ENCODE peak calls at places on chromosome 11, in six cellular contexts. One of them, this sample, is unnamed.

GRCh38 chr11:67240575-67241389 is 25.5 kb upstream of the GRK2 start:
- DNase-seq in pancreas: no peak
- DNase-seq in spleen: peak; percentile 87
- DNase-seq in Peyer's patch: peak; percentile 72
- DNase-seq in CD4-positive, CD25-positive, alpha-beta regulatory T cell: peak; percentile 80
- DNase-seq in transverse colon: peak; percentile 82
- DNase-seq in this sample: peak; percentile 83

GRCh38 chr11:72649215-72649976 is 24.8 kb downstream of the PDE2A start:
- DNase-seq in pancreas: no peak
- DNase-seq in spleen: no peak
- DNase-seq in Peyer's patch: no peak
- DNase-seq in CD4-positive, CD25-positive, alpha-beta regulatory T cell: no peak
- DNase-seq in transverse colon: no peak
- DNase-seq in this sample: no peak

GRCh38 chr11:8262552-8263108 is 1.0 kb downstream of the LMO1 start:
- DNase-seq in pancreas: peak; percentile 79
- DNase-seq in spleen: peak; percentile 78
- DNase-seq in Peyer's patch: peak; percentile 55
- DNase-seq in CD4-positive, CD25-positive, alpha-beta regulatory T cell: no peak
- DNase-seq in transverse colon: peak; percentile 17
- DNase-seq in this sample: no peak

GRCh38 chr11:100831929-100832480 is 144.9 kb downstream of the ARHGAP42 start:
- DNase-seq in pancreas: no peak
- DNase-seq in spleen: no peak
- DNase-seq in Peyer's patch: no peak
- DNase-seq in CD4-positive, CD25-positive, alpha-beta regulatory T cell: no peak
- DNase-seq in transverse colon: no peak
- DNase-seq in this sample: no peak

GRCh38 chr11:121134758-121135312 is 33.8 kb downstream of the TECTA start:
- DNase-seq in pancreas: no peak
- DNase-seq in spleen: no peak
- DNase-seq in Peyer's patch: no peak
- DNase-seq in CD4-positive, CD25-positive, alpha-beta regulatory T cell: no peak
- DNase-seq in transverse colon: no peak
- DNase-seq in this sample: no peak

GRCh38 chr11:118622376-118623290 is 15.2 kb downstream of the PHLDB1 start:
- DNase-seq in pancreas: no peak
- DNase-seq in spleen: peak; percentile 58
- DNase-seq in Peyer's patch: peak; percentile 52
- DNase-seq in CD4-positive, CD25-positive, alpha-beta regulatory T cell: no peak
- DNase-seq in transverse colon: no peak
- DNase-seq in this sample: no peak

GRCh38 chr11:127766734-127767133 is 766.2 kb upstream of the KIRREL3 start:
- DNase-seq in pancreas: no peak
- DNase-seq in spleen: no peak
- DNase-seq in Peyer's patch: no peak
- DNase-seq in CD4-positive, CD25-positive, alpha-beta regulatory T cell: no peak
- DNase-seq in transverse colon: no peak
- DNase-seq in this sample: no peak

GRCh38 chr11:108826136-108826535 is 161.3 kb downstream of the DDX10 start:
- DNase-seq in pancreas: no peak
- DNase-seq in spleen: no peak
- DNase-seq in Peyer's patch: no peak
- DNase-seq in CD4-positive, CD25-positive, alpha-beta regulatory T cell: no peak
- DNase-seq in transverse colon: no peak
- DNase-seq in this sample: no peak

GRCh38 chr11:1882265-1883238 is 9.1 kb downstream of the PRR33 start:
- DNase-seq in pancreas: peak; percentile 99
- DNase-seq in spleen: peak; percentile 96
- DNase-seq in Peyer's patch: peak; percentile 88
- DNase-seq in CD4-positive, CD25-positive, alpha-beta regulatory T cell: peak; percentile 46
- DNase-seq in transverse colon: peak; percentile 80
- DNase-seq in this sample: peak; percentile 81

GRCh38 chr11:9717719-9718118 is 53.8 kb downstream of the SWAP70 start:
- DNase-seq in pancreas: no peak
- DNase-seq in spleen: no peak
- DNase-seq in Peyer's patch: no peak
- DNase-seq in CD4-positive, CD25-positive, alpha-beta regulatory T cell: no peak
- DNase-seq in transverse colon: no peak
- DNase-seq in this sample: no peak

GRCh38 chr11:84855846-84856245 is 771.3 kb downstream of the DLG2 start:
- DNase-seq in pancreas: no peak
- DNase-seq in spleen: no peak
- DNase-seq in Peyer's patch: no peak
- DNase-seq in CD4-positive, CD25-positive, alpha-beta regulatory T cell: no peak
- DNase-seq in transverse colon: no peak
- DNase-seq in this sample: no peak

GRCh38 chr11:103637250-103637649 is 399.2 kb upstream of the DDI1 start:
- DNase-seq in pancreas: no peak
- DNase-seq in spleen: no peak
- DNase-seq in Peyer's patch: no peak
- DNase-seq in CD4-positive, CD25-positive, alpha-beta regulatory T cell: no peak
- DNase-seq in transverse colon: no peak
- DNase-seq in this sample: no peak

GRCh38 chr11:82229346-82229745 is 504.3 kb downstream of the FAM181B start:
- DNase-seq in pancreas: no peak
- DNase-seq in spleen: no peak
- DNase-seq in Peyer's patch: no peak
- DNase-seq in CD4-positive, CD25-positive, alpha-beta regulatory T cell: no peak
- DNase-seq in transverse colon: no peak
- DNase-seq in this sample: no peak

GRCh38 chr11:29956076-29956556 is 60.7 kb downstream of the KCNA4 start:
- DNase-seq in pancreas: no peak
- DNase-seq in spleen: no peak
- DNase-seq in Peyer's patch: no peak
- DNase-seq in CD4-positive, CD25-positive, alpha-beta regulatory T cell: no peak
- DNase-seq in transverse colon: no peak
- DNase-seq in this sample: no peak

GRCh38 chr11:69475141-69475865 is 6.2 kb upstream of the LINC01488 start:
- DNase-seq in pancreas: peak; percentile 19
- DNase-seq in spleen: peak; percentile 41
- DNase-seq in Peyer's patch: no peak
- DNase-seq in CD4-positive, CD25-positive, alpha-beta regulatory T cell: no peak
- DNase-seq in transverse colon: no peak
- DNase-seq in this sample: no peak

GRCh38 chr11:102630598-102631448 is 5.7 kb upstream of the MMP20 start:
- DNase-seq in pancreas: no peak
- DNase-seq in spleen: no peak
- DNase-seq in Peyer's patch: peak; percentile 63
- DNase-seq in CD4-positive, CD25-positive, alpha-beta regulatory T cell: no peak
- DNase-seq in transverse colon: no peak
- DNase-seq in this sample: no peak

GRCh38 chr11:1241706-1242105 is 18.8 kb downstream of the MUC5B start:
- DNase-seq in pancreas: no peak
- DNase-seq in spleen: no peak
- DNase-seq in Peyer's patch: no peak
- DNase-seq in CD4-positive, CD25-positive, alpha-beta regulatory T cell: no peak
- DNase-seq in transverse colon: no peak
- DNase-seq in this sample: no peak

GRCh38 chr11:34977039-34977906 is 60.9 kb downstream of the PDHX start:
- DNase-seq in pancreas: no peak
- DNase-seq in spleen: no peak
- DNase-seq in Peyer's patch: no peak
- DNase-seq in CD4-positive, CD25-positive, alpha-beta regulatory T cell: no peak
- DNase-seq in transverse colon: no peak
- DNase-seq in this sample: no peak

GRCh38 chr11:112103446-112103845 is 16.8 kb downstream of the SDHD start:
- DNase-seq in pancreas: no peak
- DNase-seq in spleen: no peak
- DNase-seq in Peyer's patch: no peak
- DNase-seq in CD4-positive, CD25-positive, alpha-beta regulatory T cell: no peak
- DNase-seq in transverse colon: no peak
- DNase-seq in this sample: no peak

GRCh38 chr11:112096194-112096593 is 9.5 kb downstream of the SDHD start:
- DNase-seq in pancreas: no peak
- DNase-seq in spleen: no peak
- DNase-seq in Peyer's patch: no peak
- DNase-seq in CD4-positive, CD25-positive, alpha-beta regulatory T cell: no peak
- DNase-seq in transverse colon: no peak
- DNase-seq in this sample: no peak

GRCh38 chr11:112100457-112100856 is 13.8 kb downstream of the SDHD start:
- DNase-seq in pancreas: no peak
- DNase-seq in spleen: no peak
- DNase-seq in Peyer's patch: no peak
- DNase-seq in CD4-positive, CD25-positive, alpha-beta regulatory T cell: no peak
- DNase-seq in transverse colon: no peak
- DNase-seq in this sample: no peak

DNA sequence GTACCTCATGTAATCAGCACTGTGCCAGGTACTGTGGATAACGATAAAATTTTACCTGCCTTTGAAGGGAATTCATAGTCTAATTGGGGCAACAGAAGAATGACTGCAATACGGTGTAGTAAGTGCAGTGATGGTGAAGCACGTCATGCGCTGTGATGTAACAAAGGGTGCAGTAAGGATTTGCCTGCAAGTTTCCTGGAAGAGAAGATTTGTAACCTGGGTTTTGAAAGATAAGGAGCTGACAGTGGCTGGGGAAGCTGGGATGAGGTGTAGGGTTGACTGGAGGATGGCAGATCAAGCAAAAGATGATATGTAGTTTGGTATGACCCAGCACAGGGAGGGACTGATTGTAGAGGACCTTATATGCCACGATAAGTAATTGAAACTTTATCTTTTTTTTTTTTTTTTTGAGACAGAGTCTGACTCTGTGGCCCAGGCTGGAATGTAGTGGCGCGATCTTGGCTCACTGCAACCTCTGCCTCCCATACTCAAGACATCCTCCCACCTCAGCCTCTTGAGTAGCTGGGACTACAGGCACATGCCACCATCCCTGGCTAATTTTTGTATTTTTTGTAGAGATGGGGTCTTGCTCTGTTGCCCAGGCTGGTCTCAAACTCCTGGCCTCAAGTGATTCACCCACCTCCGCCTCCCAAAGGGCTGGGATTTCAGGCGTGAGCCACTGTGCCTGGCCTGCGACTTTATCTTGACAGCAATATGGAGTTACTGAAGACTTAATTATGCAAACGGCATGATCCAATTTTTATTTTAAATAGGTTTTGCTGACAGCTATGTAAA is 11.3 kb downstream of the SDHD start:
- DNase-seq in pancreas: no peak
- DNase-seq in spleen: no peak
- DNase-seq in Peyer's patch: no peak
- DNase-seq in CD4-positive, CD25-positive, alpha-beta regulatory T cell: no peak
- DNase-seq in transverse colon: no peak
- DNase-seq in this sample: no peak
- H3K4me1 ChIP-seq in pancreas: no peaks in the 10 kb centered on the region
- H3K4me1 ChIP-seq in spleen: no peaks in the 10 kb centered on the region
- H3K4me1 ChIP-seq in Peyer's patch: no peaks in the 10 kb centered on the region
- H3K4me1 ChIP-seq in CD4-positive, CD25-positive, alpha-beta regulatory T cell: no peaks in the 10 kb centered on the region
- H3K4me1 ChIP-seq in transverse colon: no peaks in the 10 kb centered on the region
- H3K4me1 ChIP-seq in this sample: no peaks in the 10 kb centered on the region

GRCh38 chr11:3036419-3036818 is 20.8 kb downstream of the CARS1 start:
- DNase-seq in pancreas: no peak
- DNase-seq in spleen: no peak
- DNase-seq in Peyer's patch: no peak
- DNase-seq in CD4-positive, CD25-positive, alpha-beta regulatory T cell: no peak
- DNase-seq in transverse colon: no peak
- DNase-seq in this sample: no peak
- H3K36me3 ChIP-seq in pancreas: peaks cover 42% of the 10 kb centered on the region
- H3K36me3 ChIP-seq in spleen: peaks cover 64% of the 10 kb centered on the region
- H3K36me3 ChIP-seq in Peyer's patch: no peaks in the 10 kb centered on the region
- H3K36me3 ChIP-seq in CD4-positive, CD25-positive, alpha-beta regulatory T cell: peaks cover 86% of the 10 kb centered on the region
- H3K36me3 ChIP-seq in transverse colon: no peaks in the 10 kb centered on the region
- H3K36me3 ChIP-seq in this sample: peaks cover 7% of the 10 kb centered on the region

DNA sequence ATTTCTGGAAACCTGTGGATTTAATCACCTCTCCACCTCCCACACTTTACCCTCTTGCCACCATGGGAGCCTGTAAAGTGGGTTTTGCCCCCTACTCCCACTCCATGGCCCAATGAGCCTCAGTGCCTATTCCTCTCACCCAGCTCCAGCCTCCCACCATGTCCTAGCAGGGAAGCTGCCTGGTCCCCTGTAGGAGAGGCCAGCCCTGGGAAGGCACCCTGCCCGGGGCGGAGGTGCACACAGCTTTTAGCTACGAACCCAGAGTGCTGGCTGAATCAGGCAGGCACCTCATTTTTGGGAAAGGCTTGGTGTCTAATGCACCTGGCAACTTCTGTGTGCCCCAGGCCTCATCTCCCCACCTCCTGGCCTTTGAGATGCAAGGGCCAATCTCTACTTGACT is 35.8 kb upstream of the ALX4 start:
- DNase-seq in pancreas: no peak
- DNase-seq in spleen: no peak
- DNase-seq in Peyer's patch: no peak
- DNase-seq in CD4-positive, CD25-positive, alpha-beta regulatory T cell: no peak
- DNase-seq in transverse colon: no peak
- DNase-seq in this sample: no peak
- H3K4me1 ChIP-seq in pancreas: no peaks in the 10 kb centered on the region
- H3K4me1 ChIP-seq in spleen: no peaks in the 10 kb centered on the region
- H3K4me1 ChIP-seq in Peyer's patch: no peaks in the 10 kb centered on the region
- H3K4me1 ChIP-seq in CD4-positive, CD25-positive, alpha-beta regulatory T cell: no peaks in the 10 kb centered on the region
- H3K4me1 ChIP-seq in transverse colon: no peaks in the 10 kb centered on the region
- H3K4me1 ChIP-seq in this sample: no peaks in the 10 kb centered on the region

GRCh38 chr11:212150-213100 is 4.9 kb downstream of the RIC8A start:
- DNase-seq in pancreas: peak; percentile 35
- DNase-seq in spleen: no peak
- DNase-seq in Peyer's patch: no peak
- DNase-seq in CD4-positive, CD25-positive, alpha-beta regulatory T cell: no peak
- DNase-seq in transverse colon: no peak
- DNase-seq in this sample: no peak
- H3K36me3 ChIP-seq in pancreas: peaks cover 49% of the 10 kb centered on the region
- H3K36me3 ChIP-seq in spleen: peaks cover 72% of the 10 kb centered on the region
- H3K36me3 ChIP-seq in Peyer's patch: no peaks in the 10 kb centered on the region
- H3K36me3 ChIP-seq in CD4-positive, CD25-positive, alpha-beta regulatory T cell: peaks cover 58% of the 10 kb centered on the region
- H3K36me3 ChIP-seq in transverse colon: no peaks in the 10 kb centered on the region
- H3K36me3 ChIP-seq in this sample: peaks cover 26% of the 10 kb centered on the region

GRCh38 chr11:86116996-86117705 is 48.3 kb upstream of the PICALM start:
- DNase-seq in pancreas: no peak
- DNase-seq in spleen: no peak
- DNase-seq in Peyer's patch: no peak
- DNase-seq in CD4-positive, CD25-positive, alpha-beta regulatory T cell: no peak
- DNase-seq in transverse colon: no peak
- DNase-seq in this sample: no peak

GRCh38 chr11:86116386-86116726 is 47.5 kb upstream of the PICALM start:
- DNase-seq in pancreas: no peak
- DNase-seq in spleen: no peak
- DNase-seq in Peyer's patch: no peak
- DNase-seq in CD4-positive, CD25-positive, alpha-beta regulatory T cell: peak; percentile 23
- DNase-seq in transverse colon: no peak
- DNase-seq in this sample: no peak

GRCh38 chr11:86118201-86118600 is 49.3 kb upstream of the PICALM start:
- DNase-seq in pancreas: no peak
- DNase-seq in spleen: no peak
- DNase-seq in Peyer's patch: no peak
- DNase-seq in CD4-positive, CD25-positive, alpha-beta regulatory T cell: no peak
- DNase-seq in transverse colon: no peak
- DNase-seq in this sample: no peak

GRCh38 chr11:86117706-86118050 is 48.8 kb upstream of the PICALM start:
- DNase-seq in pancreas: no peak
- DNase-seq in spleen: no peak
- DNase-seq in Peyer's patch: no peak
- DNase-seq in CD4-positive, CD25-positive, alpha-beta regulatory T cell: no peak
- DNase-seq in transverse colon: no peak
- DNase-seq in this sample: no peak

GRCh38 chr11:86115542-86116385 is 46.9 kb upstream of the PICALM start:
- DNase-seq in pancreas: no peak
- DNase-seq in spleen: no peak
- DNase-seq in Peyer's patch: no peak
- DNase-seq in CD4-positive, CD25-positive, alpha-beta regulatory T cell: no peak
- DNase-seq in transverse colon: no peak
- DNase-seq in this sample: no peak
- H3K4me1 ChIP-seq in pancreas: no peaks in the 10 kb centered on the region
- H3K4me1 ChIP-seq in spleen: peaks cover 22% of the 10 kb centered on the region
- H3K4me1 ChIP-seq in Peyer's patch: no peaks in the 10 kb centered on the region
- H3K4me1 ChIP-seq in CD4-positive, CD25-positive, alpha-beta regulatory T cell: peaks cover 20% of the 10 kb centered on the region
- H3K4me1 ChIP-seq in transverse colon: peaks cover 3% of the 10 kb centered on the region
- H3K4me1 ChIP-seq in this sample: no peaks in the 10 kb centered on the region

This sample was measured in colonic mucosa.